ENCODE peak calls at places on chromosomes 13 and 19, in nine cellular contexts. J is epithelial cell of prostate; P is ascending aorta; F is GM23248; M is DND-41; N is effector memory CD4-positive, alpha-beta T cell; O is substantia nigra; A is RWPE1; D is colonic mucosa. L is an unnamed sample.

GRCh38 chr19:51407631-51408131 is 9.8 kb downstream of the SIGLEC10 start:
- DNase-seq in J (no peak), P (no peak), F (peak), M (no peak), N (no peak), O (no peak), A (peak), D (no peak), L (no peak)

GRCh38 chr13:106588367-106588766 is 20.4 kb upstream of the ARGLU1 start:
- DNase-seq in J (no peak), P (no peak), F (no peak), M (no peak), N (no peak), O (no peak), A (no peak), D (no peak), L (no peak)

GRCh38 chr13:29676941-29677452 is 81.5 kb upstream of the SLC7A1 start:
- DNase-seq in J (peak), P (no peak), F (peak), M (no peak), N (no peak), O (no peak), A (peak), D (peak), L (no peak)

GRCh38 chr19:23470873-23471555 is 75.7 kb upstream of the ZNF91 start:
- DNase-seq in J (no peak), P (no peak), F (no peak), M (no peak), N (no peak), O (no peak), A (no peak), D (peak), L (no peak)

GRCh38 chr13:110628477-110628793 is 13.1 kb downstream of the NAXD start:
- DNase-seq in J (no peak), P (no peak), F (no peak), M (no peak), N (no peak), O (no peak), A (no peak), D (no peak), L (no peak)

GRCh38 chr19:642755-643727 is 3.4 kb downstream of the FGF22 start:
- DNase-seq in J (no peak), P (no peak), F (no peak), M (no peak), N (no peak), O (no peak), A (no peak), D (no peak), L (no peak)

GRCh38 chr19:7595466-7596133 is at the start of gene CAMSAP3:
- DNase-seq in J (no peak), P (no peak), F (peak), M (no peak), N (no peak), O (no peak), A (no peak), D (peak), L (no peak)

GRCh38 chr13:20182231-20182846 is 10.4 kb downstream of the GJB2 start:
- DNase-seq in J (no peak), P (no peak), F (peak), M (peak), N (peak), O (no peak), A (peak), D (no peak), L (peak)

GRCh38 chr19:31054430-31054829 is 294.8 kb downstream of the TSHZ3 start:
- DNase-seq in J (peak), P (no peak), F (peak), M (peak), N (peak), O (no peak), A (peak), D (peak), L (peak)

GRCh38 chr19:16325161-16325527 is 518 bp downstream of the KLF2 start:
- DNase-seq in J (no peak), P (no peak), F (peak), M (no peak), N (no peak), O (no peak), A (no peak), D (peak), L (no peak)

GRCh38 chr19:58381460-58382220 is 810 bp upstream of the ZNF837 start:
- DNase-seq in J (no peak), P (no peak), F (no peak), M (no peak), N (no peak), O (no peak), A (no peak), D (no peak), L (no peak)

GRCh38 chr19:12052057-12052570 is 647 bp downstream of the ZNF878 start:
- DNase-seq in J (no peak), P (no peak), F (peak), M (no peak), N (no peak), O (no peak), A (peak), D (peak), L (no peak)

DNA sequence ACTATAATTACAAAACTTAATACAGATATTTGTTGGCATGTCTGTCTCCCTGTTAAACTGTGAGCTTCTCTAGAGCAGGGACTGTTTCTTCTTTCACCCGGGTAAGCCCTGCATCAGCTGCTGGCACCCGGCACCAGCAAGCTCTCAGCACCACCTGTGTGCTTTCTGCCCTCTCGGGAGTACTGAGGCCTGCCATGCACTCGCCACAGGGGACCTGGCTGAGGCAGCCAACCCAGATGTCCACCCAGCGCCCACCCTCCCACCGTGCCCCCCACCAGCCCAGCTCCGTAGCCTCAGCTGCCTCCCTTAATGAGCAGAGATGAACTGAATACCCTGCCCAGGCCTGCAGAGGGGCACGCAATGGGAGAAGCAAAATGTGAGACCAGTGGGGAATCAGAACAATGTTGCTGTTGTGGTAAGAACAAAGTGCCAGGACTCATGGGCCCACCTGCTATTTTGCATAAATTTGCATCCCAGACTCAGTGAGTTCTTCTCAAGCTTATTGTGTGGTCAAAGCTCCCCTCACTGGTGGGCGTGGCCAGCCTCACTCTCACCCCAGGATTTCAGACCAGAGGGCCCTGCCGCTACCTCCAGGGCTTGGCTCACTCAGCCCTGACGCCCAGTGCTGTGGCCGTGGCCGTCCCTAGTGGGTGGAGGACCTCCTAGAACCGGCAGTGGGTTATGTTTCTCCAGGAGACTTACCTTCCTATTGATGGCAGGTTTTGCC is 14.6 kb upstream of the SERPINE3 start:
- DNase-seq in J (no peak), P (no peak), F (no peak), M (no peak), N (no peak), O (peak), A (no peak), D (no peak), L (no peak)
- H3K27ac ChIP-seq in J (no peak), P (no peak), F (no peak), M (no peak), N (no peak), O (peak), A (no peak), D (no peak), L (no peak)

DNA sequence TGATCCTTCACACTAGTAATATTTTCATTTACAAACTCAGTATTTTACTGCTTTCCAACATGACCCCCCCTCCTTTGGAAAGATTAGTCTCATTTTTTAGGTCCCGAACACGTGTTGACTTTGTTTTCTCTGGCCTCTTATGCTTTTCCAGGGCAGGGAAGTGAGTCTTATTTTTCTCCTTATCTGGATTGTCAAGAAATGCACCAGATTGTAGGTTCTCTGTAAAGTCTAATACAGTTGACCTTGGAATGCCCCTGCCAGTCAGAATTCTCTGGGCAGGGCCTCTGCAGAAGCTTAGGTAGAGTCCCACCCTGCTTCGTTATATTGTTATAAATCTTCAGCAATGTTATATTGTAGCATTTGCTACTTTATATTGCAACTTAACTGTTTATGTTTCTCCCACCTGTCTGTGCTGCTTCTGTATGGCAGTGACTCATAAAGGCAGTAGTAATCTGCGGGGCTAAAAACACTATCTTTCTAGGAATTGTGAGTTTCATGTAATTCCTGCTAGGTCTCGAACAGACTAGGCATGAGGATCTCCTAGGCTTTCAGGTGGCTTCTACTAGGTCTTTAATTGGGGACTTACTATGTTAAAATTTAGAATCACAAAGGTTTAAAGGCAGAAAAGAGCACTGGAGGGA is 2.0 kb downstream of the TDRD3 start:
- DNase-seq in J (no peak), P (no peak), F (peak), M (no peak), N (no peak), O (no peak), A (no peak), D (peak), L (no peak)
- H3K27ac ChIP-seq in J (no peak), P (peak), F (peak), M (no peak), N (no peak), O (no peak), A (no peak), D (peak), L (no peak)

DNA sequence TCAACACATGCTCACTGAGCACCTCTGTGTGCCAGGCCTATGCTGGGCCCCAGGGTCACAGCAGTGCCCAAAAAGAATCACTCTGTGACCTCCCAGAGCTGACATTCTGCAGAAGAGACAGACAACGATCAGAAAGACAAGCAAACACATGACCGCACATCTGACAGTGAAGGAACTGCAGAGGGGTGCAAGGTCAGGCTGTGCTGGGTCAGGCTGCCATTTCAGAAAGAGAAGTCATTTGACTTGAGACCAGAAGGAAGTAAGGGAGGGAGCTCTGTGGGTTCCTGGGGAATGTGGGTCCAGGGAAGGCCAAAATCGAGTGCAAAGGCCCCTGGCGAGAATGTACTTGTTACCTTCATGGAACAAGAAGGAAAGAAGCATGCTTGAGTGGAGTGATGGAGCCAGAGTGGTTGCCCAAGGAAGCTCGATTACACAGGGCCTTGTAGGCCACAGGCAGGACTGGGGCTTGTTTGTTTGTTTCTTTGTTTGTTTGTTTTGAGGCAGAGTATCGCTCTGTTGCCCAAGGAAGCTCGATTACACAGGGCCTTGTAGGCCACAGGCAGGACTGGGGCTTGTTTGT is 11.4 kb upstream of the CD22 start:
- DNase-seq in J (no peak), P (no peak), F (no peak), M (no peak), N (no peak), O (no peak), A (no peak), D (no peak), L (no peak)
- H3K27ac ChIP-seq in J (no peak), P (no peak), F (no peak), M (no peak), N (no peak), O (peak), A (peak), D (no peak), L (no peak)

GRCh38 chr13:113489549-113490495 is 689 bp downstream of the DCUN1D2 start:
- DNase-seq in J (no peak), P (no peak), F (peak), M (peak), N (peak), O (peak), A (peak), D (peak), L (peak)

GRCh38 chr13:113491418-113491883 is 940 bp upstream of the DCUN1D2 start:
- DNase-seq in J (no peak), P (no peak), F (peak), M (no peak), N (no peak), O (no peak), A (peak), D (peak), L (no peak)

GRCh38 chr13:113490496-113491417 is at the start of gene DCUN1D2:
- DNase-seq in J (peak), P (peak), F (peak), M (peak), N (peak), O (peak), A (peak), D (peak), L (peak)

GRCh38 chr13:113488283-113488682 is 2.2 kb downstream of the DCUN1D2 start:
- DNase-seq in J (no peak), P (no peak), F (no peak), M (no peak), N (no peak), O (no peak), A (no peak), D (no peak), L (no peak)

DNA sequence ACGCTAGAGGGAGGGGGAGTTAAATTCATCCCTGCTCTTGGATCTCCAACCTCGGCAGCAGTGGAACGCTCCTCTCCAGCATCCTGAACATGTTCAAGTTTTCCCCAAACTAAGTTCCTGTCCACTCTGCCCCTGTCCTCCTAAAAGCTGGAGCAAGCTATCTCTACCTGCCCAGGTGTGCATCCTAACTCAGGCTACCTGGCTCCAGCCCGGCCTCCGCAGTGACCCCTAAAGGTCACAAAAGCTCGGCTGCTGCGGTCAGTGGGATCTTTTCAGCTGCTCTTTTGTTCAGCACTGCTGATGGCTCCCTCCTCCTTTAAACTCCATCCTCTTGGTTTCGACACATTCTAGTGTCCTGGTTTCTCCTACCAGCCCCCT is 1.4 kb downstream of the DCUN1D2 start:
- DNase-seq in J (no peak), P (no peak), F (no peak), M (no peak), N (no peak), O (no peak), A (peak), D (no peak), L (no peak)
- H3K27ac ChIP-seq in J (no peak), P (no peak), F (peak), M (peak), N (no peak), O (no peak), A (peak), D (no peak), L (no peak)

GRCh38 chr13:80437212-80437611 is 96.3 kb upstream of the SPRY2 start:
- DNase-seq in J (no peak), P (no peak), F (no peak), M (no peak), N (no peak), O (no peak), A (no peak), D (no peak), L (no peak)
- H3K27ac ChIP-seq in J (no peak), P (peak), F (no peak), M (no peak), N (no peak), O (no peak), A (no peak), D (no peak), L (no peak)

DNA sequence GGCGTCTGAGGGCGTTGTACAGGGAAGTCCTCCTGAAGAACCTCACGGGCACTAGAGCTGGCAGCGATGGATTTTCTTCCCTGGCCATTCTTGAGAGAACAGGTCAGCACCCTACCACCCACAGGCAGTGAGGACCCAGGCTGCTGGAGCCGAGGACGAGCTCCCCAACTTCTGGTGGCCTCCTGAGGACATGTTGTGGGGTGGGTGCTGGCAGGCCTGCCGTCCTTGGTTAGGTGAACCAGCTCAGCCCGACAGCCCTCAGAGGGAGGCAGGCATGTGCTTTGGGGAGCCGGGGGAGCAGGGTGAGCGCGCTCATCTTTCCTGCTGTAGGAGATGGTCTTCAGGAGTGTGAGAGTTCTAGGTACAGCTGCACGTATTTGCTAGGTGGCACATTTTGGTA is 15.4 kb downstream of the LYL1 start:
- DNase-seq in J (no peak), P (no peak), F (no peak), M (no peak), N (no peak), O (no peak), A (no peak), D (no peak), L (no peak)
- H3K27ac ChIP-seq in J (no peak), P (peak), F (no peak), M (no peak), N (no peak), O (peak), A (peak), D (no peak), L (no peak)

GRCh38 chr19:34998777-34999497 is 1.2 kb upstream of the GRAMD1A start:
- DNase-seq in J (no peak), P (no peak), F (no peak), M (no peak), N (no peak), O (no peak), A (no peak), D (peak), L (no peak)
- H3K27ac ChIP-seq in J (peak), P (peak), F (peak), M (peak), N (peak), O (peak), A (peak), D (peak), L (peak)

L was measured in CD8-positive, alpha-beta T cell.